ENCODE peak calls at places on chromosomes 12 and 14, in seven cellular contexts. J, O, X, L, Y, B and Z are unnamed samples.

GRCh38 chr14:40909906-40910305 is 696.8 kb upstream of the LRFN5 start:
- DNase-seq in Y (no peak), O (no peak), B (no peak), X (peak; percentile 35), J (no peak), L (no peak), Z (no peak)

GRCh38 chr12:109112720-109113465 is 3.5 kb upstream of the ACACB start:
- DNase-seq in L (no peak), B (no peak), X (no peak), O (no peak), Y (no peak), J (no peak), Z (no peak)

GRCh38 chr14:97977711-97978261 is 1180.6 kb downstream of the VRK1 start:
- DNase-seq in B (peak; percentile 63), Y (no peak), L (peak; percentile 39), O (peak; percentile 7), X (no peak), J (peak; percentile 62), Z (peak; percentile 54)

GRCh38 chr12:27592548-27592947 is 68.5 kb downstream of the PPFIBP1 start:
- DNase-seq in B (no peak), L (no peak), Y (no peak), O (peak; percentile 54), J (no peak), X (no peak), Z (no peak)

GRCh38 chr12:46965137-46965536 is 114.3 kb upstream of the PCED1B start:
- DNase-seq in O (no peak), L (no peak), X (no peak), B (no peak), Y (no peak), J (no peak), Z (no peak)

GRCh38 chr14:99758121-99758871 is 34.9 kb upstream of the EML1 start:
- DNase-seq in X (no peak), L (no peak), Y (no peak), J (no peak), B (no peak), O (peak; percentile 91), Z (no peak)

GRCh38 chr12:112419269-112420133 is 754 bp downstream of the PTPN11 start:
- DNase-seq in J (peak; percentile 14), L (no peak), B (peak; percentile 29), X (peak; percentile 35), O (peak; percentile 87), Y (no peak), Z (peak; percentile 28)

GRCh38 chr12:113831016-113831415 is 135.1 kb downstream of the RBM19 start:
- DNase-seq in L (no peak), Y (no peak), X (no peak), O (no peak), B (no peak), J (no peak), Z (no peak)

GRCh38 chr12:106138279-106138645 is 492 bp downstream of the NUAK1 start:
- DNase-seq in X (no peak), L (no peak), O (no peak), Y (no peak), B (no peak), J (no peak), Z (no peak)

GRCh38 chr12:131942671-131943070 is 7.1 kb upstream of the EP400 start:
- DNase-seq in O (no peak), Y (no peak), L (no peak), J (no peak), X (no peak), B (no peak), Z (no peak)

GRCh38 chr12:24555730-24556129 is 393.2 kb downstream of the BCAT1 start:
- DNase-seq in X (no peak), L (no peak), J (no peak), B (no peak), Y (no peak), O (no peak), Z (no peak)

GRCh38 chr14:100069161-100069800 is 4.1 kb downstream of the EVL start:
- DNase-seq in B (no peak), Y (no peak), O (no peak), X (no peak), L (no peak), J (no peak), Z (no peak)

GRCh38 chr12:55736780-55737580 is 5.9 kb upstream of the GDF11 start:
- DNase-seq in B (peak; percentile 70), J (peak; percentile 30), X (no peak), Y (peak; percentile 44), L (no peak), O (peak; percentile 64), Z (no peak)

GRCh38 chr12:56998981-56999380 is 7.4 kb downstream of the ZBTB39 start:
- DNase-seq in O (no peak), B (no peak), X (no peak), L (peak; percentile 33), J (no peak), Y (no peak), Z (no peak)

GRCh38 chr12:28961948-28962384 is 187.1 kb upstream of the FAR2 start:
- DNase-seq in O (no peak), J (no peak), L (no peak), X (no peak), B (no peak), Y (no peak), Z (no peak)

GRCh38 chr12:117498256-117498655 is 136.8 kb upstream of the NOS1 start:
- DNase-seq in O (no peak), Y (no peak), X (no peak), L (no peak), J (no peak), B (no peak), Z (no peak)

GRCh38 chr12:68011206-68011881 is 22.1 kb downstream of the IFNG-AS1 start:
- DNase-seq in X (no peak), J (no peak), Y (no peak), L (no peak), B (no peak), O (no peak), Z (no peak)

GRCh38 chr12:94707892-94708291 is 57.5 kb upstream of the TMCC3 start:
- DNase-seq in J (no peak), B (no peak), Y (no peak), X (no peak), O (no peak), L (no peak), Z (no peak)

GRCh38 chr12:122860854-122861585 is 25.8 kb downstream of the HIP1R start:
- DNase-seq in J (no peak), L (no peak), O (no peak), Y (no peak), B (no peak), X (no peak), Z (no peak)

GRCh38 chr12:113261847-113262470 is 40.7 kb downstream of the TPCN1 start:
- DNase-seq in X (no peak), L (no peak), B (no peak), J (no peak), Y (no peak), O (no peak), Z (no peak)

GRCh38 chr12:120640840-120641833 is 711 bp downstream of the CABP1 start:
- DNase-seq in O (peak; percentile 65), L (no peak), Y (peak; percentile 36), B (no peak), X (peak; percentile 71), J (peak; percentile 26), Z (peak; percentile 17)

GRCh38 chr12:15608406-15608805 is 180.8 kb downstream of the EPS8 start:
- DNase-seq in O (no peak), J (no peak), L (no peak), B (no peak), X (no peak), Y (no peak), Z (no peak)

GRCh38 chr12:132023658-132024057 is 73.9 kb downstream of the EP400 start:
- DNase-seq in X (no peak), L (no peak), Y (no peak), J (no peak), B (no peak), O (no peak), Z (no peak)

GRCh38 chr14:95057147-95057546 is 100.2 kb downstream of the DICER1 start:
- DNase-seq in Y (no peak), J (no peak), O (no peak), X (no peak), L (no peak), B (no peak), Z (no peak)

GRCh38 chr14:51283402-51283825 is 43.4 kb downstream of the TMX1 start:
- DNase-seq in J (no peak), X (peak; percentile 60), L (no peak), Y (no peak), O (peak; percentile 87), B (no peak), Z (no peak)

GRCh38 chr12:45244561-45245348 is 28.9 kb downstream of the ANO6 start:
- DNase-seq in J (no peak), Y (no peak), B (no peak), O (peak; percentile 30), L (no peak), X (no peak), Z (no peak)

GRCh38 chr12:109871678-109872314 is 8.5 kb downstream of the GLTP start:
- DNase-seq in X (no peak), Y (no peak), J (no peak), O (no peak), B (peak; percentile 12), L (no peak), Z (no peak)

GRCh38 chr12:58081488-58081887 is 140.1 kb downstream of the ATP23 start:
- DNase-seq in J (no peak), Y (no peak), B (no peak), L (no peak), O (no peak), X (no peak), Z (no peak)

GRCh38 chr12:128920468-128920867 is 67.2 kb downstream of the GLT1D1 start:
- DNase-seq in B (no peak), J (no peak), L (no peak), X (no peak), O (peak; percentile 13), Y (no peak), Z (no peak)

GRCh38 chr12:48122065-48122834 is 3.1 kb downstream of the PFKM start:
- DNase-seq in B (no peak), X (no peak), L (no peak), Y (no peak), O (no peak), J (no peak), Z (no peak)

GRCh38 chr12:18502422-18502821 is 235.4 kb downstream of the PLCZ1 start:
- DNase-seq in O (no peak), X (no peak), J (no peak), L (no peak), Y (no peak), B (no peak), Z (no peak)

GRCh38 chr12:95790912-95791849 is 617 bp upstream of the NTN4 start:
- DNase-seq in O (peak; percentile 18), B (no peak), L (no peak), Y (peak; percentile 19), X (peak; percentile 29), J (no peak), Z (peak; percentile 8)

GRCh38 chr12:126926023-126926600 is 1340.9 kb upstream of the TMEM132C start:
- DNase-seq in L (no peak), B (no peak), X (no peak), J (no peak), Y (no peak), O (no peak), Z (no peak)

GRCh38 chr12:27488479-27488878 is 35.5 kb upstream of the PPFIBP1 start:
- DNase-seq in J (no peak), O (no peak), Y (no peak), B (no peak), X (no peak), L (no peak), Z (no peak)